ENCODE peak calls at places on chromosomes 4 and X, in eight cellular contexts. One of them, this sample, is unnamed.

GRCh38 chr4:30722092-30722915 is 2.1 kb downstream of the PCDH7 start:
- DNase-seq in tibial nerve: no peak
- DNase-seq in OCI-LY7: no peak
- DNase-seq in colonic mucosa: no peak
- DNase-seq in K562: no peak
- DNase-seq in right atrium auricular region: no peak
- DNase-seq in DND-41: no peak
- DNase-seq in mucosa of descending colon: peak; percentile 2
- DNase-seq in this sample: no peak

GRCh38 chr4:7705062-7705461 is 234.6 kb downstream of the AFAP1 start:
- DNase-seq in right atrium auricular region: no peak
- DNase-seq in colonic mucosa: no peak
- DNase-seq in DND-41: no peak
- DNase-seq in OCI-LY7: no peak
- DNase-seq in mucosa of descending colon: no peak
- DNase-seq in tibial nerve: no peak
- DNase-seq in K562: no peak
- DNase-seq in this sample: no peak

GRCh38 chr4:20311863-20312262 is 60.2 kb downstream of the SLIT2 start:
- DNase-seq in colonic mucosa: no peak
- DNase-seq in OCI-LY7: no peak
- DNase-seq in mucosa of descending colon: no peak
- DNase-seq in tibial nerve: no peak
- DNase-seq in DND-41: no peak
- DNase-seq in right atrium auricular region: no peak
- DNase-seq in K562: no peak
- DNase-seq in this sample: no peak

GRCh38 chrX:10744011-10744410 is 123.6 kb upstream of the MID1 start:
- DNase-seq in tibial nerve: no peak
- DNase-seq in right atrium auricular region: no peak
- DNase-seq in colonic mucosa: no peak
- DNase-seq in mucosa of descending colon: no peak
- DNase-seq in OCI-LY7: no peak
- DNase-seq in DND-41: no peak
- DNase-seq in K562: no peak
- DNase-seq in this sample: no peak

GRCh38 chrX:153517421-153517820 is at the start of gene ATP2B3:
- DNase-seq in right atrium auricular region: no peak
- DNase-seq in DND-41: no peak
- DNase-seq in K562: no peak
- DNase-seq in tibial nerve: no peak
- DNase-seq in mucosa of descending colon: no peak
- DNase-seq in colonic mucosa: no peak
- DNase-seq in OCI-LY7: no peak
- DNase-seq in this sample: no peak

GRCh38 chr4:88522702-88523324 is 763 bp downstream of the PYURF start:
- DNase-seq in mucosa of descending colon: peak; percentile 53
- DNase-seq in K562: peak; percentile 82
- DNase-seq in DND-41: peak; percentile 49
- DNase-seq in OCI-LY7: peak; percentile 13
- DNase-seq in tibial nerve: peak; percentile 9
- DNase-seq in right atrium auricular region: no peak
- DNase-seq in colonic mucosa: peak; percentile 47
- DNase-seq in this sample: peak; percentile 25

GRCh38 chrX:50448565-50448964 is 22.1 kb downstream of the DGKK start:
- DNase-seq in right atrium auricular region: no peak
- DNase-seq in K562: peak; percentile 32
- DNase-seq in DND-41: no peak
- DNase-seq in tibial nerve: no peak
- DNase-seq in OCI-LY7: peak; percentile 2
- DNase-seq in colonic mucosa: peak; percentile 52
- DNase-seq in mucosa of descending colon: peak; percentile 60
- DNase-seq in this sample: no peak

GRCh38 chr4:140250989-140251552 is 97.1 kb upstream of the MAML3 start:
- DNase-seq in mucosa of descending colon: no peak
- DNase-seq in K562: peak; percentile 22
- DNase-seq in DND-41: peak; percentile 8
- DNase-seq in colonic mucosa: no peak
- DNase-seq in OCI-LY7: no peak
- DNase-seq in tibial nerve: no peak
- DNase-seq in right atrium auricular region: no peak
- DNase-seq in this sample: no peak

GRCh38 chr4:78776729-78777555 is 792 bp downstream of the BMP2K start:
- DNase-seq in colonic mucosa: peak; percentile 62
- DNase-seq in right atrium auricular region: peak; percentile 74
- DNase-seq in OCI-LY7: peak; percentile 80
- DNase-seq in mucosa of descending colon: peak; percentile 58
- DNase-seq in K562: peak; percentile 68
- DNase-seq in tibial nerve: peak; percentile 20
- DNase-seq in DND-41: peak; percentile 59
- DNase-seq in this sample: peak; percentile 66

DNA sequence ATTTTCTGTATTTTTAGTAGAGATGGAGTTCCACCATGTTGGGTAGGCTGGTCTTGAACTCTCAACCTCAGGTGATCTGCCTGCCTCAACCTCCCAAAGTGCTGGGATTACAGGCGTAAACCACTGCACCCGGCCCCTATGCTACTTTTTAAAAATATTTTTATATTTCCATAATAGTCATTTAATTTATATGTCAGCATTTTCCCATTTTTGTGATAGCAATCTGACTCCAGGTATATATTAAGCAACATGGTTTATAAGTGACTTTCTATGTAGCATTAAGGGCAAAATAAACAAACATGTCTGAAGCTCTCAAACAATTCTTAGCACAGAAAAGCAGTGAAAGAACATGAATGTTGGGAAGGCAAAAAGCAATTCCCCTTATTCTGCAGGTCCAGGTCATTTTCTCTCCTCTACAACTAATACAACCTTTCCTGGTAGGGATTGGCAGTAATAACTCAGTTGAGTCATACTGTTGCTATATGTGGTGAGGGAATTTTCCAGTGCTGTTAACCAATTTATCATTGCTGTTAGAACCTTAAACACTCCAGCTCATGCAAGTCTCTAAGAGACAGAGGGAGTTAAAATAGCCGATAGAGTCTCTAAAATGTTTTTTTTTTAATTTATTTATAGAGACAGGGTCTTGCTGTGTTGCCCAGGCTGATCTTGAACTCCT is 24.0 kb downstream of the SMIM14 start:
- DNase-seq in K562: no peak
- DNase-seq in mucosa of descending colon: no peak
- DNase-seq in colonic mucosa: no peak
- DNase-seq in right atrium auricular region: no peak
- DNase-seq in DND-41: no peak
- DNase-seq in OCI-LY7: no peak
- DNase-seq in tibial nerve: no peak
- DNase-seq in this sample: no peak
- H3K4me1 ChIP-seq in K562: no peaks in the 10 kb centered on the region
- H3K4me1 ChIP-seq in mucosa of descending colon: peaks cover 17% of the 10 kb centered on the region
- H3K4me1 ChIP-seq in colonic mucosa: no peaks in the 10 kb centered on the region
- H3K4me1 ChIP-seq in right atrium auricular region: peaks cover 24% of the 10 kb centered on the region
- H3K4me1 ChIP-seq in DND-41: no peaks in the 10 kb centered on the region
- H3K4me1 ChIP-seq in OCI-LY7: no peaks in the 10 kb centered on the region
- H3K4me1 ChIP-seq in tibial nerve: no peaks in the 10 kb centered on the region
- H3K4me1 ChIP-seq in this sample: no peaks in the 10 kb centered on the region

GRCh38 chr4:22637306-22637705 is 55.4 kb upstream of the GBA3 start:
- DNase-seq in tibial nerve: no peak
- DNase-seq in mucosa of descending colon: no peak
- DNase-seq in DND-41: no peak
- DNase-seq in colonic mucosa: no peak
- DNase-seq in OCI-LY7: no peak
- DNase-seq in K562: no peak
- DNase-seq in right atrium auricular region: no peak
- DNase-seq in this sample: no peak

GRCh38 chr4:22635692-22636091 is 57.0 kb upstream of the GBA3 start:
- DNase-seq in OCI-LY7: no peak
- DNase-seq in colonic mucosa: no peak
- DNase-seq in tibial nerve: no peak
- DNase-seq in K562: no peak
- DNase-seq in DND-41: no peak
- DNase-seq in right atrium auricular region: no peak
- DNase-seq in mucosa of descending colon: no peak
- DNase-seq in this sample: no peak

GRCh38 chr4:22634541-22635181 is 58.1 kb upstream of the GBA3 start:
- DNase-seq in tibial nerve: no peak
- DNase-seq in colonic mucosa: no peak
- DNase-seq in DND-41: no peak
- DNase-seq in right atrium auricular region: no peak
- DNase-seq in K562: no peak
- DNase-seq in mucosa of descending colon: no peak
- DNase-seq in OCI-LY7: no peak
- DNase-seq in this sample: no peak
- H3K4me3 ChIP-seq in tibial nerve: no peak overlapping the region
- H3K4me3 ChIP-seq in colonic mucosa: no peak overlapping the region
- H3K4me3 ChIP-seq in DND-41: no peak overlapping the region
- H3K4me3 ChIP-seq in right atrium auricular region: no peak overlapping the region
- H3K4me3 ChIP-seq in K562: no peak overlapping the region
- H3K4me3 ChIP-seq in mucosa of descending colon: no peak overlapping the region
- H3K4me3 ChIP-seq in OCI-LY7: no peak overlapping the region
- H3K4me3 ChIP-seq in this sample: no peak overlapping the region

GRCh38 chrX:38882894-38883620 is 81.8 kb downstream of the MID1IP1 start:
- DNase-seq in K562: no peak
- DNase-seq in tibial nerve: no peak
- DNase-seq in OCI-LY7: peak; percentile 53
- DNase-seq in mucosa of descending colon: no peak
- DNase-seq in right atrium auricular region: no peak
- DNase-seq in colonic mucosa: no peak
- DNase-seq in DND-41: no peak
- DNase-seq in this sample: no peak
- TF ChIP-seq CTCF in K562: no peak
- TF ChIP-seq CTCF in tibial nerve: no peak
- TF ChIP-seq CTCF in OCI-LY7: no peak
- TF ChIP-seq CTCF in mucosa of descending colon: no peak
- TF ChIP-seq CTCF in right atrium auricular region: no peak
- TF ChIP-seq CTCF in colonic mucosa: no peak
- TF ChIP-seq CTCF in DND-41: no peak
- TF ChIP-seq CTCF in this sample: no peak

GRCh38 chr4:38757945-38758344 is 24.8 kb downstream of the TLR10 start:
- DNase-seq in K562: peak; percentile 40
- DNase-seq in DND-41: no peak
- DNase-seq in tibial nerve: no peak
- DNase-seq in mucosa of descending colon: peak; percentile 59
- DNase-seq in OCI-LY7: peak; percentile 67
- DNase-seq in right atrium auricular region: no peak
- DNase-seq in colonic mucosa: no peak
- DNase-seq in this sample: no peak
- H3K4me1 ChIP-seq in K562: peaks cover 6% of the 10 kb centered on the region
- H3K4me1 ChIP-seq in DND-41: no peaks in the 10 kb centered on the region
- H3K4me1 ChIP-seq in tibial nerve: no peaks in the 10 kb centered on the region
- H3K4me1 ChIP-seq in mucosa of descending colon: peaks cover 2% of the 10 kb centered on the region
- H3K4me1 ChIP-seq in OCI-LY7: peaks cover 50% of the 10 kb centered on the region
- H3K4me1 ChIP-seq in right atrium auricular region: peaks cover 10% of the 10 kb centered on the region
- H3K4me1 ChIP-seq in colonic mucosa: no peaks in the 10 kb centered on the region
- H3K4me1 ChIP-seq in this sample: no peaks in the 10 kb centered on the region

This sample was measured in CD8-positive, alpha-beta T cell.